ENCODE peak calls at places on chromosomes 7 and 10, in five cellular contexts. B is A549, P is stomach, W is body of pancreas, E is transverse colon. X is an unnamed sample.

GRCh38 chr7:29063231-29063630 is 83.1 kb downstream of the CPVL start:
- DNase-seq in B (no peak), P (no peak), W (no peak), E (no peak), X (no peak)

GRCh38 chr10:30583778-30584415 is 45.7 kb downstream of the LYZL2 start:
- DNase-seq in B (peak), P (peak), W (peak), E (peak), X (peak)

GRCh38 chr7:416761-417624 is 102.7 kb downstream of the PDGFA start:
- DNase-seq in B (no peak), P (no peak), W (peak), E (no peak), X (peak)

GRCh38 chr7:117034851-117035462 is 81.7 kb downstream of the ST7 start:
- DNase-seq in B (no peak), P (no peak), W (no peak), E (no peak), X (no peak)

GRCh38 chr10:79242620-79243152 is 104.6 kb upstream of the PPIF start:
- DNase-seq in B (no peak), P (peak), W (peak), E (peak), X (peak)

GRCh38 chr7:149753370-149754233 is 19.8 kb downstream of the ZNF467 start:
- DNase-seq in B (peak), P (peak), W (peak), E (peak), X (peak)

GRCh38 chr7:50531928-50532327 is 33.3 kb downstream of the DDC start:
- DNase-seq in B (no peak), P (no peak), W (no peak), E (no peak), X (peak)

GRCh38 chr7:138837627-138838026 is 39.6 kb upstream of the ATP6V0A4 start:
- DNase-seq in B (no peak), P (no peak), W (no peak), E (no peak), X (peak)

GRCh38 chr10:89662596-89662995 is 17.6 kb upstream of the PANK1 start:
- DNase-seq in B (no peak), P (no peak), W (no peak), E (no peak), X (no peak)

GRCh38 chr10:14560794-14561765 is 213.6 kb downstream of the FAM107B start:
- DNase-seq in B (no peak), P (no peak), W (no peak), E (no peak), X (no peak)

GRCh38 chr10:32995751-32996150 is 37.7 kb upstream of the ITGB1 start:
- DNase-seq in B (no peak), P (no peak), W (no peak), E (no peak), X (no peak)

GRCh38 chr7:105651798-105652197 is 70.5 kb upstream of the EFCAB10 start:
- DNase-seq in B (no peak), P (no peak), W (no peak), E (no peak), X (no peak)

GRCh38 chr10:80477813-80478212 is 23.7 kb downstream of the TSPAN14 start:
- DNase-seq in B (peak), P (no peak), W (no peak), E (no peak), X (no peak)

GRCh38 chr7:137667633-137668387 is 179.0 kb downstream of the DGKI start:
- DNase-seq in B (peak), P (no peak), W (no peak), E (no peak), X (no peak)

GRCh38 chr7:137977173-137977572 is 24.7 kb downstream of the CREB3L2 start:
- DNase-seq in B (no peak), P (no peak), W (no peak), E (no peak), X (no peak)

GRCh38 chr7:80288175-80289122 is 153.8 kb downstream of the GNAI1 start:
- DNase-seq in B (no peak), P (no peak), W (peak), E (no peak), X (no peak)

GRCh38 chr7:27245124-27245797 is 2.7 kb downstream of the EVX1 start:
- DNase-seq in B (no peak), P (no peak), W (no peak), E (no peak), X (no peak)

GRCh38 chr7:111076205-111076604 is 14.7 kb upstream of the LRRN3 start:
- DNase-seq in B (no peak), P (no peak), W (no peak), E (no peak), X (no peak)

GRCh38 chr7:33623267-33623666 is 282.1 kb upstream of the BMPER start:
- DNase-seq in B (no peak), P (no peak), W (no peak), E (no peak), X (no peak)

GRCh38 chr7:101555269-101555920 is 73.7 kb downstream of the MYL10 start:
- DNase-seq in B (no peak), P (no peak), W (no peak), E (peak), X (peak)

GRCh38 chr7:124908258-124908657 is 21.4 kb downstream of the POT1 start:
- DNase-seq in B (no peak), P (no peak), W (no peak), E (no peak), X (no peak)

GRCh38 chr10:36393800-36394199 is 731.6 kb upstream of the ANKRD30A start:
- DNase-seq in B (no peak), P (no peak), W (no peak), E (no peak), X (no peak)

DNA sequence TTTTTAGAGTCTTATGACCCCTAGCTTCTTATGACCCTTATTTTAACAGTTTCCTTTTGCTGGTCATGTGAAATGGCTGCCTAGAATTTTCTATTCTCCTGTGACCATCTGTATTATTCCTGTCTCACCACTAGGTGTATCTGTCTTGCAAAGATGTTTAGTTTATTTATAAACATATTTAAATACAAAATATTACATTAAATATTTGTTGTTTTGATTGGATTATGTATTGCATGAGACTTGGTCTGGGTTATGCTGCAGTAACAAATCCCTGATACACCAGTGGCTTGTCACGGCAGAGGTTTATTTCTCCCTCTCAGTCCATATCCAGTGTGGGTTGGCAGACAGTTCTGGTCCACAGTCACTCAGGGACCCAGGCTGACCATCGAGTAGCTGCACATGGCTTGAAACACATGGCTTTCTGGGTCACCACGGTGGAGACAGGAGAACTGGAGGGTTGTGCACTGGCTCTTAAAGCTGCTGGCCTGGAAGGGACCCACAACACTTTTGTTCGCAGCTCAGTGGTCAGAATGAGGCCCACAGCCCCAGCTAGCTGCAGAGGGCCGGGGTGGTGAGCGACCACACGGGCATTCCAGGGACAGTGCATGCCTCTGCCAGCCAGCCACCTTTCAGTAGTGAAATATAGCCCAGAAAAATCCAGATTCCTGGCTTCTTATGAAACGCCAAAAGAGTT is 7.4 kb downstream of the RASSF4 start:
- DNase-seq in B (no peak), P (no peak), W (no peak), E (no peak), X (peak)
- H3K4me3 ChIP-seq in B (no peak), P (no peak), W (no peak), E (no peak), X (no peak)

GRCh38 chr7:106737202-106737562 is 76.2 kb upstream of the CCDC71L start:
- DNase-seq in B (no peak), P (no peak), W (no peak), E (no peak), X (no peak)
- TF ChIP-seq CTCF in B (peak), P (no peak), W (peak), E (no peak), X (peak)

GRCh38 chr7:139875821-139876241 is 46.8 kb downstream of the TBXAS1 start:
- DNase-seq in B (no peak), P (no peak), W (peak), E (no peak), X (peak)
- TF ChIP-seq POLR2A in B (no peak), P (no peak), W (no peak), E (no peak), X (no peak)

GRCh38 chr7:155123413-155123812 is 53.3 kb downstream of the HTR5A start:
- DNase-seq in B (no peak), P (no peak), W (no peak), E (no peak), X (no peak)

GRCh38 chr7:155124706-155125105 is 54.6 kb downstream of the HTR5A start:
- DNase-seq in B (no peak), P (no peak), W (no peak), E (no peak), X (no peak)

GRCh38 chr7:155119801-155120382 is 49.8 kb downstream of the HTR5A start:
- DNase-seq in B (no peak), P (no peak), W (no peak), E (no peak), X (no peak)

GRCh38 chr7:155120460-155120859 is 50.3 kb downstream of the HTR5A start:
- DNase-seq in B (no peak), P (no peak), W (no peak), E (no peak), X (no peak)

DNA sequence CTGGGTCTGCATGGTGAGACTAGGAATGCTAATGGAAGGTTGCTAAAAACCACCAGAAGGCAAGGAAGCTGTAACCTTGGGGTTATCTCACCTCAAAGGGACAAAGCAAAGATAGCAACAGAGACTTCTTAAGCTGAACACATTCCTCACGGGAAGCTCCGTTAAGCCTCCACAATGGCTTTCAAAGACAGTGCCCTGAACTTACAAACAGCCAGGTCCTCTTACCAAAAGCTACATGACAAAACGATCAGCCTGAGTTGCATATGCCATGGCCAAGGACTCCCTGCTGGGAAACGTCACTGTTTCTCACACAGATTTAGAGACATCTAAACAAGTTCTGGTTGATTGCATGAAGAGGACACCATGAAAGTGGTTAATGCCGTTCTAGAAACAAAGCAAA is 52.7 kb downstream of the HTR5A start:
- DNase-seq in B (no peak), P (no peak), W (no peak), E (no peak), X (no peak)
- H3K4me3 ChIP-seq in B (no peak), P (no peak), W (no peak), E (no peak), X (no peak)

GRCh38 chr10:17013131-17013530 is 116.5 kb downstream of the CUBN start:
- DNase-seq in B (no peak), P (no peak), W (no peak), E (no peak), X (no peak)
- TF ChIP-seq CTCF in B (no peak), P (no peak), W (no peak), E (no peak), X (no peak)

DNA sequence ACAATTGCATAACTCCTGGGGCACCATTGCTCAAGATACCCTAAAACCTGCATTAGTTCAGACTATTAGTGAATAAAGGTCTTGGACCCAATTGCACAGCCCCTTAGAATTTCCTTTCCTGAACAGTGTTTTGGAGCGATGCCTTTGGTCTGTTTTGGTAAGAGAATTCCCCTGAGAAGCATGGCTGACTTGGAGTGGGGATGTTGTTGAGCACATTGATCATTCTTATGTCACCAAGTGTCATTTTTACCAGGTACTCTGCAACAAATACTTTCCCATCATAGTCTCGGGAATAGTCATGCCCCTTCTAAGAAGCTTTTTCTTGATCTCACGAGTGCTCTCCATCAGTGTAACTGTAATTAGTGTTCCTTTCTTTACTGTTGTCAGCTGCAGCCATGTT is 229.7 kb downstream of the GFRA1 start:
- DNase-seq in B (no peak), P (no peak), W (no peak), E (no peak), X (no peak)
- TF ChIP-seq POLR2A in B (no peak), P (no peak), W (no peak), E (no peak), X (no peak)

GRCh38 chr7:106756071-106756470 is 95.1 kb upstream of the CCDC71L start:
- DNase-seq in B (no peak), P (no peak), W (no peak), E (no peak), X (no peak)
- H3K4me3 ChIP-seq in B (no peak), P (no peak), W (no peak), E (no peak), X (no peak)

DNA sequence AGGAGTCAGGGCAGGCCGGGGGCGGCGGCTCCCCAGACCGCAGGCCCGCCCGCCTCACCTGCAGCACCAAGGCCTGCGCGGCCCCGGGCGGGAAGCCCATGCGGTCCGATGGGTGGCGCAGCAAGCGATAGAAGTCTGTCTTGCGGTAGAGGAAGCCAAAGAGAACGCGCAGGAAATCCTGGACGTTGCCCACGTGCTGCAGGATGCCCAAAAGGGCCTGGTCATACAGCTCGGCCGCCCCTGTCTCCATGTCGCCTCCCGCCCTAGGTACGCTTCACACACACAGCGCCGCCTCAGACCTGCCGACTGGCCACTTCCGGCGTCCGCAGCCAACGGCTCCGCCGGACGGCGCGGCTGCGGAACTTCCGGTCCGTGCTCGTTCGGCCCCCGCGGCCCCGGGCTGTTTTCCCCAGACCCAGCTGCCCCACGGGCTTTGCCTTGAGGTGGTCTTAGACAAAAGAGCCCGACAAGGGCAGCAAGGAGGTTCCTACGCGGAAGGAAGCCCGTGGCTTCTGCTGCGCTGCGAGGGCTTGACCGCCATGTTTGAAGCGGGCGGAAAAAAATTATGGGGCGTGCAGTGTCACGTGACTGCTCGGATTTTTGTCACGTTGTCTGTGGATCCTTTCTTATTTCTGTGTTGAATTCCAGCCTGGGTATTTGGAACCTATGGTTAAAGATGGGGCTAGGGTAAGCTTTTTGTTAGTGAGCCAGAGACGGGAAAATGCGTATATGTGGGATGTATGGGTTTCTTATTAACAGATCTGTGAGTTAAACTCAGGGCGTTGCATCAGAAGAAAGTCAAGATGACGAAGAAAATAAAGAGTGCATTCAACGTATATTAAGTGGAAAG is at the start of gene NUDCD3:
- DNase-seq in B (peak), P (peak), W (peak), E (peak), X (peak)
- TF ChIP-seq CTCF in B (peak), P (no peak), W (no peak), E (no peak), X (peak)

GRCh38 chr7:131556055-131556911 is at the start of gene PODXL:
- DNase-seq in B (peak), P (peak), W (peak), E (peak), X (peak)
- TF ChIP-seq POLR2A in B (peak), P (no peak), W (peak), E (peak), X (peak)

GRCh38 chr7:99340659-99341058 is 15.0 kb downstream of the ARPC1A start:
- DNase-seq in B (no peak), P (no peak), W (no peak), E (no peak), X (no peak)

GRCh38 chr7:99344061-99344647 is 18.5 kb downstream of the ARPC1A start:
- DNase-seq in B (no peak), P (no peak), W (no peak), E (no peak), X (no peak)

GRCh38 chr7:99339595-99339994 is 13.9 kb downstream of the ARPC1A start:
- DNase-seq in B (no peak), P (no peak), W (no peak), E (no peak), X (no peak)
- H3K4me3 ChIP-seq in B (no peak), P (no peak), W (no peak), E (no peak), X (no peak)

X was measured in adrenal gland.